ENCODE peak calls at places on chromosomes 16 and 17, in ten cellular contexts. F, Q, M, T, E, I, N, U, S and H are unnamed samples.

GRCh38 chr16:58127634-58128033 is 1.5 kb downstream of the CFAP20 start:
- DNase-seq in E (no peak), N (no peak), Q (no peak), S (no peak), I (no peak), M (peak), T (no peak), U (no peak), F (no peak), H (peak)

GRCh38 chr16:48161906-48162305 is 6.1 kb upstream of the ABCC12 start:
- DNase-seq in E (no peak), T (no peak), M (no peak), F (no peak), S (no peak), N (no peak), U (no peak), Q (no peak), I (no peak), H (no peak)

GRCh38 chr16:66587881-66588600 is 8.8 kb downstream of the CMTM2 start:
- DNase-seq in F (no peak), N (no peak), U (no peak), E (no peak), I (no peak), T (no peak), Q (no peak), S (no peak), M (no peak), H (no peak)

GRCh38 chr17:16255481-16255901 is 38.5 kb downstream of the PIGL start:
- DNase-seq in T (peak), U (no peak), S (no peak), N (no peak), E (no peak), I (peak), M (no peak), F (peak), Q (no peak), H (no peak)

GRCh38 chr16:5791011-5791410 is 693.4 kb upstream of the EEF2KMT start:
- DNase-seq in E (no peak), Q (no peak), I (no peak), T (no peak), F (no peak), N (no peak), U (no peak), S (no peak), M (no peak), H (no peak)

GRCh38 chr16:72092832-72093447 is 480 bp downstream of the TXNL4B start:
- DNase-seq in S (peak), N (no peak), U (no peak), M (peak), I (no peak), Q (peak), E (no peak), T (no peak), F (peak), H (peak)

GRCh38 chr17:418421-418751 is 65.8 kb upstream of the RPH3AL start:
- DNase-seq in N (no peak), M (peak), U (no peak), E (no peak), T (no peak), Q (no peak), S (no peak), I (no peak), F (no peak), H (peak)

GRCh38 chr16:89137666-89138512 is 33.7 kb upstream of the CDH15 start:
- DNase-seq in E (no peak), S (no peak), F (no peak), T (peak), N (no peak), M (no peak), Q (no peak), U (no peak), I (no peak), H (no peak)

GRCh38 chr17:69597898-69598692 is 183.6 kb downstream of the MAP2K6 start:
- DNase-seq in E (no peak), Q (no peak), M (no peak), S (peak), I (no peak), T (no peak), N (no peak), F (no peak), U (no peak), H (no peak)